ENCODE peak calls at places on chromosomes 7 and 10, in nine cellular contexts. One of them, this sample, is unnamed.

GRCh38 chr7:17939670-17940301 is 508 bp downstream of the SNX13 start:
- DNase-seq in mucosa of gallbladder: peak
- DNase-seq in H9: peak
- DNase-seq in T47D: peak
- DNase-seq in fibroblast of lung: peak
- DNase-seq in osteoblast: peak
- DNase-seq in hepatocyte: peak
- DNase-seq in Ammon's horn: peak
- DNase-seq in HT1080: peak
- DNase-seq in this sample: peak

GRCh38 chr10:102948163-102948562 is 30.1 kb downstream of the CNNM2 start:
- DNase-seq in mucosa of gallbladder: no peak
- DNase-seq in H9: no peak
- DNase-seq in T47D: no peak
- DNase-seq in fibroblast of lung: no peak
- DNase-seq in osteoblast: no peak
- DNase-seq in hepatocyte: no peak
- DNase-seq in Ammon's horn: no peak
- DNase-seq in HT1080: no peak
- DNase-seq in this sample: no peak

GRCh38 chr7:118573065-118573464 is 348.6 kb downstream of the ANKRD7 start:
- DNase-seq in mucosa of gallbladder: no peak
- DNase-seq in H9: no peak
- DNase-seq in T47D: no peak
- DNase-seq in fibroblast of lung: peak
- DNase-seq in osteoblast: no peak
- DNase-seq in hepatocyte: no peak
- DNase-seq in Ammon's horn: peak
- DNase-seq in HT1080: no peak
- DNase-seq in this sample: no peak

GRCh38 chr7:5574770-5575269 is 151.2 kb upstream of the TNRC18 start:
- DNase-seq in mucosa of gallbladder: no peak
- DNase-seq in H9: peak
- DNase-seq in T47D: no peak
- DNase-seq in fibroblast of lung: no peak
- DNase-seq in osteoblast: peak
- DNase-seq in hepatocyte: no peak
- DNase-seq in Ammon's horn: peak
- DNase-seq in HT1080: no peak
- DNase-seq in this sample: no peak

GRCh38 chr10:77513220-77513619 is 124.4 kb downstream of the KCNMA1 start:
- DNase-seq in mucosa of gallbladder: no peak
- DNase-seq in H9: no peak
- DNase-seq in T47D: no peak
- DNase-seq in fibroblast of lung: no peak
- DNase-seq in osteoblast: no peak
- DNase-seq in hepatocyte: no peak
- DNase-seq in Ammon's horn: no peak
- DNase-seq in HT1080: no peak
- DNase-seq in this sample: no peak

GRCh38 chr7:118104812-118105441 is 79.0 kb upstream of the LSM8 start:
- DNase-seq in mucosa of gallbladder: no peak
- DNase-seq in H9: no peak
- DNase-seq in T47D: peak
- DNase-seq in fibroblast of lung: peak
- DNase-seq in osteoblast: no peak
- DNase-seq in hepatocyte: peak
- DNase-seq in Ammon's horn: peak
- DNase-seq in HT1080: peak
- DNase-seq in this sample: peak

GRCh38 chr10:13877154-13877909 is 290.6 kb downstream of the PRPF18 start:
- DNase-seq in mucosa of gallbladder: peak
- DNase-seq in H9: no peak
- DNase-seq in T47D: no peak
- DNase-seq in fibroblast of lung: peak
- DNase-seq in osteoblast: peak
- DNase-seq in hepatocyte: no peak
- DNase-seq in Ammon's horn: no peak
- DNase-seq in HT1080: no peak
- DNase-seq in this sample: peak

GRCh38 chr7:158028290-158028941 is 559.2 kb downstream of the PTPRN2 start:
- DNase-seq in mucosa of gallbladder: no peak
- DNase-seq in H9: peak
- DNase-seq in T47D: peak
- DNase-seq in fibroblast of lung: no peak
- DNase-seq in osteoblast: no peak
- DNase-seq in hepatocyte: peak
- DNase-seq in Ammon's horn: no peak
- DNase-seq in HT1080: no peak
- DNase-seq in this sample: no peak

GRCh38 chr7:44143606-44144250 is 2.6 kb upstream of the MYL7 start:
- DNase-seq in mucosa of gallbladder: no peak
- DNase-seq in H9: no peak
- DNase-seq in T47D: no peak
- DNase-seq in fibroblast of lung: no peak
- DNase-seq in osteoblast: peak
- DNase-seq in hepatocyte: no peak
- DNase-seq in Ammon's horn: no peak
- DNase-seq in HT1080: no peak
- DNase-seq in this sample: no peak

GRCh38 chr7:43585521-43585920 is 2.6 kb downstream of the STK17A start:
- DNase-seq in mucosa of gallbladder: no peak
- DNase-seq in H9: no peak
- DNase-seq in T47D: peak
- DNase-seq in fibroblast of lung: peak
- DNase-seq in osteoblast: peak
- DNase-seq in hepatocyte: peak
- DNase-seq in Ammon's horn: no peak
- DNase-seq in HT1080: peak
- DNase-seq in this sample: no peak

GRCh38 chr10:16799621-16800020 is 17.6 kb downstream of the RSU1 start:
- DNase-seq in mucosa of gallbladder: no peak
- DNase-seq in H9: peak
- DNase-seq in T47D: no peak
- DNase-seq in fibroblast of lung: no peak
- DNase-seq in osteoblast: no peak
- DNase-seq in hepatocyte: no peak
- DNase-seq in Ammon's horn: no peak
- DNase-seq in HT1080: no peak
- DNase-seq in this sample: no peak

GRCh38 chr10:63664341-63664885 is 143.2 kb downstream of the REEP3 start:
- DNase-seq in mucosa of gallbladder: no peak
- DNase-seq in H9: no peak
- DNase-seq in T47D: no peak
- DNase-seq in fibroblast of lung: no peak
- DNase-seq in osteoblast: no peak
- DNase-seq in hepatocyte: no peak
- DNase-seq in Ammon's horn: no peak
- DNase-seq in HT1080: no peak
- DNase-seq in this sample: no peak

GRCh38 chr7:47389923-47390630 is 191.8 kb downstream of the TNS3 start:
- DNase-seq in mucosa of gallbladder: no peak
- DNase-seq in H9: no peak
- DNase-seq in T47D: no peak
- DNase-seq in fibroblast of lung: no peak
- DNase-seq in osteoblast: no peak
- DNase-seq in hepatocyte: no peak
- DNase-seq in Ammon's horn: no peak
- DNase-seq in HT1080: no peak
- DNase-seq in this sample: no peak

GRCh38 chr10:51972733-51973346 is 273.4 kb upstream of the CSTF2T start:
- DNase-seq in mucosa of gallbladder: no peak
- DNase-seq in H9: peak
- DNase-seq in T47D: no peak
- DNase-seq in fibroblast of lung: no peak
- DNase-seq in osteoblast: no peak
- DNase-seq in hepatocyte: no peak
- DNase-seq in Ammon's horn: no peak
- DNase-seq in HT1080: no peak
- DNase-seq in this sample: no peak

GRCh38 chr7:147013820-147014219 is 897.2 kb downstream of the CNTNAP2 start:
- DNase-seq in mucosa of gallbladder: no peak
- DNase-seq in H9: no peak
- DNase-seq in T47D: no peak
- DNase-seq in fibroblast of lung: peak
- DNase-seq in osteoblast: no peak
- DNase-seq in hepatocyte: no peak
- DNase-seq in Ammon's horn: no peak
- DNase-seq in HT1080: no peak
- DNase-seq in this sample: no peak

GRCh38 chr10:3907514-3907913 is 122.5 kb upstream of the KLF6 start:
- DNase-seq in mucosa of gallbladder: no peak
- DNase-seq in H9: no peak
- DNase-seq in T47D: no peak
- DNase-seq in fibroblast of lung: peak
- DNase-seq in osteoblast: no peak
- DNase-seq in hepatocyte: no peak
- DNase-seq in Ammon's horn: no peak
- DNase-seq in HT1080: no peak
- DNase-seq in this sample: peak

GRCh38 chr7:95476072-95476845 is 9.5 kb upstream of the ASB4 start:
- DNase-seq in mucosa of gallbladder: no peak
- DNase-seq in H9: no peak
- DNase-seq in T47D: no peak
- DNase-seq in fibroblast of lung: no peak
- DNase-seq in osteoblast: no peak
- DNase-seq in hepatocyte: no peak
- DNase-seq in Ammon's horn: no peak
- DNase-seq in HT1080: no peak
- DNase-seq in this sample: no peak

GRCh38 chr7:46072722-46073121 is 151.7 kb upstream of the IGFBP3 start:
- DNase-seq in mucosa of gallbladder: no peak
- DNase-seq in H9: no peak
- DNase-seq in T47D: no peak
- DNase-seq in fibroblast of lung: peak
- DNase-seq in osteoblast: no peak
- DNase-seq in hepatocyte: no peak
- DNase-seq in Ammon's horn: no peak
- DNase-seq in HT1080: no peak
- DNase-seq in this sample: peak

GRCh38 chr10:74883428-74883827 is 57.0 kb downstream of the KAT6B start:
- DNase-seq in mucosa of gallbladder: no peak
- DNase-seq in H9: no peak
- DNase-seq in T47D: no peak
- DNase-seq in fibroblast of lung: no peak
- DNase-seq in osteoblast: no peak
- DNase-seq in hepatocyte: no peak
- DNase-seq in Ammon's horn: no peak
- DNase-seq in HT1080: no peak
- DNase-seq in this sample: no peak

GRCh38 chr10:5480162-5480931 is 19.0 kb downstream of the CALML5 start:
- DNase-seq in mucosa of gallbladder: no peak
- DNase-seq in H9: no peak
- DNase-seq in T47D: no peak
- DNase-seq in fibroblast of lung: no peak
- DNase-seq in osteoblast: peak
- DNase-seq in hepatocyte: no peak
- DNase-seq in Ammon's horn: no peak
- DNase-seq in HT1080: no peak
- DNase-seq in this sample: no peak

GRCh38 chr7:43077732-43078391 is 34.6 kb upstream of the HECW1 start:
- DNase-seq in mucosa of gallbladder: no peak
- DNase-seq in H9: peak
- DNase-seq in T47D: no peak
- DNase-seq in fibroblast of lung: peak
- DNase-seq in osteoblast: no peak
- DNase-seq in hepatocyte: peak
- DNase-seq in Ammon's horn: no peak
- DNase-seq in HT1080: peak
- DNase-seq in this sample: peak

GRCh38 chr7:43294080-43294630 is 181.7 kb downstream of the HECW1 start:
- DNase-seq in mucosa of gallbladder: peak
- DNase-seq in H9: peak
- DNase-seq in T47D: no peak
- DNase-seq in fibroblast of lung: peak
- DNase-seq in osteoblast: peak
- DNase-seq in hepatocyte: peak
- DNase-seq in Ammon's horn: no peak
- DNase-seq in HT1080: peak
- DNase-seq in this sample: peak

GRCh38 chr10:124124123-124124768 is 30.8 kb upstream of the CHST15 start:
- DNase-seq in mucosa of gallbladder: no peak
- DNase-seq in H9: no peak
- DNase-seq in T47D: no peak
- DNase-seq in fibroblast of lung: no peak
- DNase-seq in osteoblast: peak
- DNase-seq in hepatocyte: no peak
- DNase-seq in Ammon's horn: no peak
- DNase-seq in HT1080: no peak
- DNase-seq in this sample: peak

GRCh38 chr7:73683916-73684693 is 708 bp downstream of the BUD23 start:
- DNase-seq in mucosa of gallbladder: no peak
- DNase-seq in H9: no peak
- DNase-seq in T47D: no peak
- DNase-seq in fibroblast of lung: peak
- DNase-seq in osteoblast: peak
- DNase-seq in hepatocyte: peak
- DNase-seq in Ammon's horn: no peak
- DNase-seq in HT1080: no peak
- DNase-seq in this sample: peak

GRCh38 chr7:100933735-100934134 is 15.6 kb upstream of the MUC3A start:
- DNase-seq in mucosa of gallbladder: no peak
- DNase-seq in H9: peak
- DNase-seq in T47D: no peak
- DNase-seq in fibroblast of lung: no peak
- DNase-seq in osteoblast: no peak
- DNase-seq in hepatocyte: no peak
- DNase-seq in Ammon's horn: no peak
- DNase-seq in HT1080: no peak
- DNase-seq in this sample: no peak

GRCh38 chr7:126426652-126427051 is 826.1 kb downstream of the GRM8 start:
- DNase-seq in mucosa of gallbladder: no peak
- DNase-seq in H9: no peak
- DNase-seq in T47D: no peak
- DNase-seq in fibroblast of lung: no peak
- DNase-seq in osteoblast: no peak
- DNase-seq in hepatocyte: no peak
- DNase-seq in Ammon's horn: no peak
- DNase-seq in HT1080: no peak
- DNase-seq in this sample: no peak

GRCh38 chr7:16084875-16085274 is 336.5 kb downstream of the CRPPA start:
- DNase-seq in mucosa of gallbladder: no peak
- DNase-seq in H9: no peak
- DNase-seq in T47D: no peak
- DNase-seq in fibroblast of lung: no peak
- DNase-seq in osteoblast: no peak
- DNase-seq in hepatocyte: no peak
- DNase-seq in Ammon's horn: no peak
- DNase-seq in HT1080: no peak
- DNase-seq in this sample: no peak

GRCh38 chr10:90856261-90856660 is 1.6 kb downstream of the HTR7 start:
- DNase-seq in mucosa of gallbladder: no peak
- DNase-seq in H9: no peak
- DNase-seq in T47D: no peak
- DNase-seq in fibroblast of lung: peak
- DNase-seq in osteoblast: peak
- DNase-seq in hepatocyte: no peak
- DNase-seq in Ammon's horn: no peak
- DNase-seq in HT1080: peak
- DNase-seq in this sample: peak

GRCh38 chr7:137694405-137694804 is 152.4 kb downstream of the DGKI start:
- DNase-seq in mucosa of gallbladder: no peak
- DNase-seq in H9: no peak
- DNase-seq in T47D: no peak
- DNase-seq in fibroblast of lung: no peak
- DNase-seq in osteoblast: no peak
- DNase-seq in hepatocyte: no peak
- DNase-seq in Ammon's horn: no peak
- DNase-seq in HT1080: peak
- DNase-seq in this sample: no peak

GRCh38 chr10:132540456-132540855 is 2.9 kb downstream of the INPP5A start:
- DNase-seq in mucosa of gallbladder: no peak
- DNase-seq in H9: no peak
- DNase-seq in T47D: peak
- DNase-seq in fibroblast of lung: peak
- DNase-seq in osteoblast: peak
- DNase-seq in hepatocyte: no peak
- DNase-seq in Ammon's horn: no peak
- DNase-seq in HT1080: no peak
- DNase-seq in this sample: no peak

GRCh38 chr7:157297071-157297638 is 39.6 kb upstream of the DNAJB6 start:
- DNase-seq in mucosa of gallbladder: no peak
- DNase-seq in H9: no peak
- DNase-seq in T47D: no peak
- DNase-seq in fibroblast of lung: no peak
- DNase-seq in osteoblast: peak
- DNase-seq in hepatocyte: no peak
- DNase-seq in Ammon's horn: no peak
- DNase-seq in HT1080: no peak
- DNase-seq in this sample: no peak

This sample was measured in M059J.